ENCODE peak calls at places on chromosomes 3 and 15, in four cellular contexts. K is neuronal stem cell, Y is pancreas, S is body of pancreas. E is an unnamed sample.

GRCh38 chr3:171838218-171838720 is 4.9 kb upstream of the TMEM212 start:
- DNase-seq in K (no peak), Y (no peak), S (peak; percentile 18), E (no peak)

GRCh38 chr3:101170806-101171558 is 149.4 kb downstream of the IMPG2 start:
- DNase-seq in K (no peak), Y (no peak), S (no peak), E (no peak)

GRCh38 chr3:71238267-71238985 is 345.1 kb downstream of the FOXP1 start:
- DNase-seq in K (no peak), Y (no peak), S (no peak), E (peak; percentile 32)

GRCh38 chr3:36579746-36580145 is 184.6 kb downstream of the DCLK3 start:
- DNase-seq in K (no peak), Y (no peak), S (no peak), E (no peak)

GRCh38 chr3:10554236-10554611 is 48.8 kb upstream of the ATP2B2 start:
- DNase-seq in K (no peak), Y (no peak), S (no peak), E (no peak)

GRCh38 chr3:185330644-185331043 is 32.3 kb upstream of the MAP3K13 start:
- DNase-seq in K (no peak), Y (no peak), S (peak; percentile 19), E (no peak)

GRCh38 chr15:51494411-51495314 is 127.9 kb downstream of the DMXL2 start:
- DNase-seq in K (no peak), Y (no peak), S (no peak), E (no peak)

GRCh38 chr15:86611392-86612040 is 531.8 kb downstream of the AGBL1 start:
- DNase-seq in K (no peak), Y (no peak), S (no peak), E (no peak)

GRCh38 chr3:126423191-126424038 is 28.7 kb downstream of the CFAP100 start:
- DNase-seq in K (no peak), Y (no peak), S (no peak), E (no peak)

GRCh38 chr3:26438325-26438940 is 184.1 kb upstream of the LRRC3B start:
- DNase-seq in K (no peak), Y (no peak), S (no peak), E (no peak)

GRCh38 chr3:10666621-10667020 is 149.4 kb upstream of the SLC6A11 start:
- DNase-seq in K (no peak), Y (no peak), S (no peak), E (no peak)

GRCh38 chr3:129888739-129889138 is 4.8 kb downstream of the TMCC1 start:
- DNase-seq in K (no peak), Y (no peak), S (no peak), E (no peak)

GRCh38 chr3:147218976-147219375 is 187.4 kb downstream of the ZIC4 start:
- DNase-seq in K (peak; percentile 3), Y (no peak), S (no peak), E (no peak)

GRCh38 chr3:18223591-18224338 is 201.4 kb downstream of the SATB1 start:
- DNase-seq in K (no peak), Y (no peak), S (no peak), E (no peak)

GRCh38 chr3:42063886-42064285 is 27.3 kb upstream of the TRAK1 start:
- DNase-seq in K (no peak), Y (no peak), S (no peak), E (no peak)

GRCh38 chr3:156321934-156322333 is 201.6 kb downstream of the KCNAB1 start:
- DNase-seq in K (no peak), Y (no peak), S (no peak), E (no peak)

GRCh38 chr15:66594344-66594743 is 28.5 kb upstream of the LCTL start:
- DNase-seq in K (no peak), Y (no peak), S (no peak), E (no peak)

GRCh38 chr15:79140846-79141570 is 50.4 kb upstream of the RASGRF1 start:
- DNase-seq in K (no peak), Y (no peak), S (no peak), E (no peak)

GRCh38 chr15:78790027-78790426 is 21.2 kb downstream of the ADAMTS7 start:
- DNase-seq in K (no peak), Y (no peak), S (no peak), E (no peak)

GRCh38 chr3:146969356-146969755 is 364.2 kb upstream of the PLSCR5 start:
- DNase-seq in K (no peak), Y (no peak), S (no peak), E (no peak)

GRCh38 chr15:66719471-66719870 is 17.4 kb downstream of the SMAD6 start:
- DNase-seq in K (no peak), Y (no peak), S (no peak), E (no peak)

GRCh38 chr3:107689355-107689754 is 166.6 kb downstream of the BBX start:
- DNase-seq in K (no peak), Y (no peak), S (no peak), E (no peak)

GRCh38 chr15:89211678-89212170 is 9.7 kb downstream of the RLBP1 start:
- DNase-seq in K (no peak), Y (no peak), S (no peak), E (no peak)

GRCh38 chr15:39127925-39128617 is 452.8 kb upstream of the THBS1 start:
- DNase-seq in K (no peak), Y (no peak), S (no peak), E (no peak)

GRCh38 chr3:123712077-123712860 is 127.4 kb upstream of the HACD2 start:
- DNase-seq in K (no peak), Y (no peak), S (no peak), E (no peak)

GRCh38 chr3:148021400-148021799 is 612.2 kb downstream of the ZIC1 start:
- DNase-seq in K (no peak), Y (no peak), S (no peak), E (no peak)

GRCh38 chr15:44713006-44713966 is 2.0 kb downstream of the B2M start:
- DNase-seq in K (no peak), Y (no peak), S (no peak), E (no peak)

GRCh38 chr15:40906947-40907802 is 12.9 kb downstream of the VPS18 start:
- DNase-seq in K (no peak), Y (peak; percentile 72), S (peak; percentile 60), E (no peak)

GRCh38 chr3:124439586-124439985 is 290.7 kb upstream of the UMPS start:
- DNase-seq in K (no peak), Y (no peak), S (no peak), E (no peak)

GRCh38 chr15:40115670-40116093 is 7.0 kb upstream of the BMF start:
- DNase-seq in K (no peak), Y (peak; percentile 85), S (peak; percentile 87), E (no peak)

GRCh38 chr15:66390670-66391069 is 4.0 kb downstream of the MAP2K1 start:
- DNase-seq in K (no peak), Y (no peak), S (no peak), E (peak; percentile 52)

GRCh38 chr3:187019542-187020072 is 89.3 kb downstream of the ST6GAL1 start:
- DNase-seq in K (no peak), Y (no peak), S (no peak), E (no peak)
- H3K4me3 ChIP-seq in K (no peak overlapping the region), Y (no peak overlapping the region), S (no peak overlapping the region), E (no peak overlapping the region)

GRCh38 chr15:60373327-60373726 is 24.5 kb downstream of the ANXA2 start:
- DNase-seq in K (no peak), Y (no peak), S (no peak), E (no peak)
- H3K27ac ChIP-seq in K (no peak overlapping the region), Y (peak overlapping the region; percentile 81), S (peak overlapping the region; percentile 12), E (no peak overlapping the region)

GRCh38 chr15:98649621-98649995 is 1.3 kb downstream of the IGF1R start:
- DNase-seq in K (no peak), Y (peak; percentile 65), S (peak; percentile 60), E (peak; percentile 55)

GRCh38 chr15:98649996-98650870 is 1.9 kb downstream of the IGF1R start:
- DNase-seq in K (no peak), Y (peak; percentile 62), S (peak; percentile 68), E (peak; percentile 66)

GRCh38 chr15:98653686-98654085 is 5.3 kb downstream of the IGF1R start:
- DNase-seq in K (no peak), Y (no peak), S (no peak), E (no peak)

GRCh38 chr15:98650871-98651481 is 2.6 kb downstream of the IGF1R start:
- DNase-seq in K (no peak), Y (peak; percentile 27), S (peak; percentile 50), E (peak; percentile 32)

DNA sequence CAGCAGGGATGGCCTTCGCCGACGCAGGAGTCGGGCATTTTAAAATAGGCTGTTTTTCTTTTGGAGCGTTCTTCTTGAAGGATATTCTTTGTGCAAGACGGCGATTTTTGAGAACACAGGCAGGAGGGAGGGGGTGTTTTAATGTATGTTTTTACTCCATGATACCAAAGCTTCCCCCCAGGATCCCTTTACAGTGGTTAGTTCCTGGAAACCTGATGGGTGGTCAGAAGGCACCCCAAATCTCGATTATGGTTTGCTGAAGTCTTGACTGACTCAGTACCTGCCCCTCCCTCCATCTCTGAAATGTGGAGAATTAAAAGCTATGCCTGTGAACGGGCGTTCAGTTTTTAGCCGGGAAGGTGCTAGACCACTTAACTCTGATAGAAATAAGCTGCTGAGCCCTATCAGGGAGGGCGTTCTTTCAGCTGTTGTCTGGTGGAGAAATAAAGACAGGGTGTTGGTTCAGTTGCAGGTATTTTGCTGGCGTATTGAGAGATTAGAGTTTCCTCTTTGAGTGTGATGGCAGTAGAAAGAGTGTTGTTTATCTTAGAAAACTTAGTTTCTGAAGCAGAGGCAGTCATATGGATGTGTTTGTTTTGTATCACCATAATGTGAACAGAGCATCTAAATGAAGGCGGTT is 3.4 kb downstream of the IGF1R start:
- DNase-seq in K (no peak), Y (no peak), S (no peak), E (peak; percentile 16)
- H3K4me3 ChIP-seq in K (peak overlapping the region; percentile 59), Y (peak overlapping the region; percentile 90), S (peak overlapping the region; percentile 95), E (peak overlapping the region; percentile 83)

GRCh38 chr3:59103552-59103951 is 53.7 kb upstream of the CFAP20DC start:
- DNase-seq in K (no peak), Y (no peak), S (no peak), E (no peak)
- H3K27ac ChIP-seq in K (no peak overlapping the region), Y (no peak overlapping the region), S (no peak overlapping the region), E (no peak overlapping the region)

GRCh38 chr3:16855497-16855896 is 29.3 kb upstream of the PLCL2 start:
- DNase-seq in K (no peak), Y (no peak), S (no peak), E (no peak)
- H3K4me3 ChIP-seq in K (no peak overlapping the region), Y (no peak overlapping the region), S (no peak overlapping the region), E (no peak overlapping the region)

DNA sequence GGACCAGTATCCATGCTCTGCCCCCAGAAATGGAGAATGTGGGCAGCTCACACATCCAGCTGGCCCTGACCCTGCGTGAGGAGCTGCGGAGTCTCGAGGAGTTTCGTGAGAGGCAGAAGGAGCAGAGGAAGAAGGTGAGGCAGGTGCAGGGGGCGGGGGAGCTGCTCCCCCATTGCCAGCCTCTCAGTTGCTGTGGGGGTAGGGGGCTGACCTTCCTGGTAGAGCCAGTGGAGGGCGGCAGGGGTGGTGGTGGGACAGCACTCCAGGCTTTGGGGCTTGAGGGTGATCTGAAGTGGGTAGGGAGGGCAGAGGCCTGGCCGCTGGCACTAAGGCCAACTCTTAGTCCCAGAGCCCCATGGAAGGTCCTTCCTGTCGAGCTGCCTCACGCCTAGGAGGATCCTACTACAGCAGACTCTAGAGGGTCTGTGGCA is 30.6 kb downstream of the PSTPIP1 start:
- DNase-seq in K (no peak), Y (no peak), S (peak; percentile 4), E (no peak)
- H3K27ac ChIP-seq in K (no peak overlapping the region), Y (no peak overlapping the region), S (no peak overlapping the region), E (peak overlapping the region; percentile 14)

E was measured in CD8-positive, alpha-beta T cell.